ENCODE peak calls at places on chromosomes 3 and 15, in five cellular contexts. One of them, this sample, is unnamed.
A peak's percentile ranks its signal among the peaks of the same experiment; 100 is the strongest.

GRCh38 chr3:12273045-12273695 is 15.7 kb upstream of the PPARG start:
- DNase-seq in A673: no peak
- DNase-seq in heart left ventricle: no peak
- DNase-seq in tibial artery: no peak
- DNase-seq in NB4: no peak
- DNase-seq in this sample: no peak

GRCh38 chr15:89958107-89958805 is 42.9 kb upstream of the ZNF710 start:
- DNase-seq in A673: no peak
- DNase-seq in heart left ventricle: no peak
- DNase-seq in tibial artery: no peak
- DNase-seq in NB4: no peak
- DNase-seq in this sample: no peak

GRCh38 chr3:102206506-102207145 is 228.2 kb upstream of the ZPLD1 start:
- DNase-seq in A673: no peak
- DNase-seq in heart left ventricle: no peak
- DNase-seq in tibial artery: peak; percentile 94
- DNase-seq in NB4: no peak
- DNase-seq in this sample: peak; percentile 91

GRCh38 chr3:118629821-118630220 is 404.8 kb downstream of the IGSF11 start:
- DNase-seq in A673: no peak
- DNase-seq in heart left ventricle: no peak
- DNase-seq in tibial artery: no peak
- DNase-seq in NB4: no peak
- DNase-seq in this sample: no peak

GRCh38 chr3:188362405-188362831 is 208.5 kb downstream of the LPP start:
- DNase-seq in A673: no peak
- DNase-seq in heart left ventricle: no peak
- DNase-seq in tibial artery: no peak
- DNase-seq in NB4: no peak
- DNase-seq in this sample: peak; percentile 94

GRCh38 chr3:184540777-184541681 is 20.6 kb upstream of the EPHB3 start:
- DNase-seq in A673: peak; percentile 43
- DNase-seq in heart left ventricle: peak; percentile 72
- DNase-seq in tibial artery: peak; percentile 52
- DNase-seq in NB4: peak; percentile 61
- DNase-seq in this sample: peak; percentile 38

GRCh38 chr3:156668073-156668763 is 6.2 kb upstream of the TIPARP start:
- DNase-seq in A673: peak; percentile 41
- DNase-seq in heart left ventricle: no peak
- DNase-seq in tibial artery: no peak
- DNase-seq in NB4: peak; percentile 28
- DNase-seq in this sample: peak; percentile 94

GRCh38 chr3:11452988-11453847 is 181.0 kb downstream of the ATG7 start:
- DNase-seq in A673: peak; percentile 92
- DNase-seq in heart left ventricle: no peak
- DNase-seq in tibial artery: no peak
- DNase-seq in NB4: peak; percentile 54
- DNase-seq in this sample: peak; percentile 84

GRCh38 chr3:134974621-134975020 is 179.6 kb downstream of the EPHB1 start:
- DNase-seq in A673: no peak
- DNase-seq in heart left ventricle: no peak
- DNase-seq in tibial artery: no peak
- DNase-seq in NB4: no peak
- DNase-seq in this sample: peak; percentile 14

GRCh38 chr3:110352841-110353595 is 718.6 kb upstream of the NECTIN3 start:
- DNase-seq in A673: no peak
- DNase-seq in heart left ventricle: no peak
- DNase-seq in tibial artery: no peak
- DNase-seq in NB4: no peak
- DNase-seq in this sample: peak; percentile 18

GRCh38 chr3:127456471-127457093 is 134.0 kb downstream of the TPRA1 start:
- DNase-seq in A673: no peak
- DNase-seq in heart left ventricle: no peak
- DNase-seq in tibial artery: peak; percentile 19
- DNase-seq in NB4: no peak
- DNase-seq in this sample: peak; percentile 69

GRCh38 chr3:134373278-134373941 is 837 bp downstream of the AMOTL2 start:
- DNase-seq in A673: peak; percentile 81
- DNase-seq in heart left ventricle: peak; percentile 87
- DNase-seq in tibial artery: peak; percentile 87
- DNase-seq in NB4: no peak
- DNase-seq in this sample: peak; percentile 92

GRCh38 chr15:93476491-93477176 is 387.6 kb upstream of the RGMA start:
- DNase-seq in A673: no peak
- DNase-seq in heart left ventricle: no peak
- DNase-seq in tibial artery: no peak
- DNase-seq in NB4: no peak
- DNase-seq in this sample: no peak

GRCh38 chr3:41532976-41533375 is 333.7 kb downstream of the CTNNB1 start:
- DNase-seq in A673: no peak
- DNase-seq in heart left ventricle: no peak
- DNase-seq in tibial artery: no peak
- DNase-seq in NB4: no peak
- DNase-seq in this sample: no peak

GRCh38 chr3:150961949-150962348 is 10.6 kb downstream of the CLRN1 start:
- DNase-seq in A673: no peak
- DNase-seq in heart left ventricle: no peak
- DNase-seq in tibial artery: no peak
- DNase-seq in NB4: no peak
- DNase-seq in this sample: no peak

GRCh38 chr3:14352002-14352627 is 50.3 kb upstream of the SLC6A6 start:
- DNase-seq in A673: peak; percentile 87
- DNase-seq in heart left ventricle: no peak
- DNase-seq in tibial artery: no peak
- DNase-seq in NB4: peak; percentile 70
- DNase-seq in this sample: peak; percentile 29

GRCh38 chr3:123481722-123482457 is 33.0 kb upstream of the ADCY5 start:
- DNase-seq in A673: no peak
- DNase-seq in heart left ventricle: no peak
- DNase-seq in tibial artery: no peak
- DNase-seq in NB4: no peak
- DNase-seq in this sample: no peak

GRCh38 chr15:67335534-67336222 is 81.1 kb downstream of the IQCH start:
- DNase-seq in A673: no peak
- DNase-seq in heart left ventricle: no peak
- DNase-seq in tibial artery: no peak
- DNase-seq in NB4: no peak
- DNase-seq in this sample: no peak

GRCh38 chr3:124607163-124607562 is 123.1 kb upstream of the UMPS start:
- DNase-seq in A673: no peak
- DNase-seq in heart left ventricle: no peak
- DNase-seq in tibial artery: no peak
- DNase-seq in NB4: no peak
- DNase-seq in this sample: peak; percentile 87

GRCh38 chr3:13110678-13111116 is 37.5 kb upstream of the IQSEC1 start:
- DNase-seq in A673: no peak
- DNase-seq in heart left ventricle: no peak
- DNase-seq in tibial artery: no peak
- DNase-seq in NB4: no peak
- DNase-seq in this sample: no peak

GRCh38 chr3:116517308-116517707 is 72.0 kb upstream of the LSAMP start:
- DNase-seq in A673: peak; percentile 56
- DNase-seq in heart left ventricle: no peak
- DNase-seq in tibial artery: no peak
- DNase-seq in NB4: peak; percentile 11
- DNase-seq in this sample: peak; percentile 11

GRCh38 chr3:119849126-119849525 is 67.2 kb downstream of the NR1I2 start:
- DNase-seq in A673: no peak
- DNase-seq in heart left ventricle: no peak
- DNase-seq in tibial artery: no peak
- DNase-seq in NB4: no peak
- DNase-seq in this sample: no peak

GRCh38 chr3:39601241-39601640 is 133.8 kb downstream of the MOBP start:
- DNase-seq in A673: peak; percentile 1
- DNase-seq in heart left ventricle: no peak
- DNase-seq in tibial artery: no peak
- DNase-seq in NB4: no peak
- DNase-seq in this sample: no peak

GRCh38 chr3:124395584-124396340 is 334.5 kb upstream of the UMPS start:
- DNase-seq in A673: peak; percentile 70
- DNase-seq in heart left ventricle: peak; percentile 56
- DNase-seq in tibial artery: peak; percentile 73
- DNase-seq in NB4: no peak
- DNase-seq in this sample: peak; percentile 33

GRCh38 chr3:48997714-48998637 is 7.9 kb downstream of the P4HTM start:
- DNase-seq in A673: no peak
- DNase-seq in heart left ventricle: no peak
- DNase-seq in tibial artery: no peak
- DNase-seq in NB4: no peak
- DNase-seq in this sample: no peak

GRCh38 chr3:149085828-149086231 is 503 bp downstream of the HLTF start:
- DNase-seq in A673: peak; percentile 59
- DNase-seq in heart left ventricle: no peak
- DNase-seq in tibial artery: no peak
- DNase-seq in NB4: peak; percentile 66
- DNase-seq in this sample: peak; percentile 42

DNA sequence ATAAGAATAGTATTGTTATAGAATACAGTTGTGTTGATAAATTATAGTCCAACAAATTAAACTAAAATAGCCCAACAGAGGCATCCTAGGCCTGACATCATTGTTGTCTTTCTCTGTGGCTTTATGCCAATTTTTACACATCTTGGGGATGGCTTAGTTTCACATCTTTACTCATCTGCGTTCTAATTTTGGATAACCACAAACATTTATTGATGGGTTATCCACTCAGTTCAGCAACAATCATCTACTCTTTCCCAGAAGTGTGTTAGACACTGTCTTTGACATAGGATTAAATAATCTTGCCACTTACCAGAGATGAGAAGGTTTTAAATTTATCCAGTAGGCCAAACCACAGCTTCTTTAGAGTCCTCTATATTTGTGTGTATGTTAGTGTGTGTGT is 120.8 kb upstream of the PHLDB2 start:
- DNase-seq in A673: no peak
- DNase-seq in heart left ventricle: no peak
- DNase-seq in tibial artery: no peak
- DNase-seq in NB4: no peak
- DNase-seq in this sample: peak; percentile 59
- H3K4me3 ChIP-seq in A673: no peak overlapping the region
- H3K4me3 ChIP-seq in heart left ventricle: no peak overlapping the region
- H3K4me3 ChIP-seq in tibial artery: no peak overlapping the region
- H3K4me3 ChIP-seq in NB4: no peak overlapping the region
- H3K4me3 ChIP-seq in this sample: no peak overlapping the region

DNA sequence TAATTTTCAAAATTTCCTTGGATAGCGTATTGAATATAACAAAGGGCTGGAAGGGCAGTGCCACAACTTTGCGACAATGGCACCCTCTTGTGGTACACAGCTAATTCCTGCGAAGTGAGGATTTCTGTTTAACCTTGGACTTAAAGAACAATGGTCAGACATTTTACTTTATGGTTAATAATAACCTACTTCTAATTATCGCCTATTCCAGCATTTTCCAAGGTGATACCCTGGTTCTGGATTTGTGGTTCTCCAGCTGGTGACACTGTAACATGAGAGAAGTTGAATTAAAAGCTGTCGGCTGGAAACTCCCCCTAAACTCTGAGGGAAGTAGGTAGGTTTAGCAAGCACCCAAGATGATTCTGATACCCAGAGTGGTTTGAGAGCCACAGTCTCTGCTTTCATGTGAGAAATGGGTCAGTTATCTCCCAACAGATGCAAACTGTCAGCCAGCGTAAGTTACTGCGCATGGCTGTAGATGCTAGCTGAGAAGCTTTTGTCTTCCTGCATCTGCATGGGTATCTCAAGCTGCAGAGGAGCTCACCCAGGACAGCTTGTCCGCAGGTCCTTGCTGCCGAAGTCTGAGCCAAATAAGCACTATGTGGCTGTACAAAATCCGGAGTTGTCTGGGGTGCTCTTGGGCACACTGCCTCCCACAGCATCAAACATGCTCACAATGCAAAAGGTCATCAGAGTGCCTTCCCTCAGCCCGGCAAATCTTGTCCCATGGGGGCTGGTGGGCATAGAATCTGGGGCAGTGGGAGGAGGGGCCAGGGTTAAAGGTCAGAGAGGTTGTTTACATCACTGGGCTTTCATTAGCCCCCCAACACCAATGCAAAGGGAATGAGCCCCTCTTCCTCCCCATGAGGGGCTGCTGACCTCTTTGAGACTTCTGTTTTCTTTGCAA is 6.6 kb upstream of the CHSY1 start:
- DNase-seq in A673: peak; percentile 75
- DNase-seq in heart left ventricle: no peak
- DNase-seq in tibial artery: no peak
- DNase-seq in NB4: peak; percentile 83
- DNase-seq in this sample: peak; percentile 80
- TF ChIP-seq CTCF in A673: peak; percentile 96
- TF ChIP-seq CTCF in heart left ventricle: peak; percentile 83
- TF ChIP-seq CTCF in tibial artery: peak; percentile 87
- TF ChIP-seq CTCF in NB4: peak; percentile 93
- TF ChIP-seq CTCF in this sample: peak; percentile 90

DNA sequence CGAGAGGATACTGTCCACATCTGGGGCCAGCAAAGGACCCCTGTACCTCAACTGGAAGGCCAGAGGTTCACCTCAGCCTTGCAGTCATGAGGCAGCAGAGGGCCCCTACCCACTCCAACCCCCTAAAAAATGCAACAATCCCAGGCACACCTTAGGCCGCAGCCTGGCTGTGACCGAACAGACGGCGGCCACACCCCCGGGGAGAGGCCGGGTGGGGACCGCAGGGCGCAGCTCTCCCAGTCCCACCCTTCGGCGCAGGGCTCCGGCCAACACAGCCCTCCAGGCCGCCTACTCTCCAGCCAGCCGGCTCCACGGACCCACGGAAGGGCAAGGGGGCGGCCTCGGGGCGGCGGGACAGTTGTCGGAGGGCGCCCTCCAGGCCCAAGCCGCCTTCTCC is 457 bp upstream of the DNAJA4 start:
- DNase-seq in A673: no peak
- DNase-seq in heart left ventricle: no peak
- DNase-seq in tibial artery: no peak
- DNase-seq in NB4: no peak
- DNase-seq in this sample: no peak
- H3K4me3 ChIP-seq in A673: peak overlapping the region; percentile 48
- H3K4me3 ChIP-seq in heart left ventricle: no peak overlapping the region
- H3K4me3 ChIP-seq in tibial artery: peak overlapping the region; percentile 60
- H3K4me3 ChIP-seq in NB4: no peak overlapping the region
- H3K4me3 ChIP-seq in this sample: peak overlapping the region; percentile 9

DNA sequence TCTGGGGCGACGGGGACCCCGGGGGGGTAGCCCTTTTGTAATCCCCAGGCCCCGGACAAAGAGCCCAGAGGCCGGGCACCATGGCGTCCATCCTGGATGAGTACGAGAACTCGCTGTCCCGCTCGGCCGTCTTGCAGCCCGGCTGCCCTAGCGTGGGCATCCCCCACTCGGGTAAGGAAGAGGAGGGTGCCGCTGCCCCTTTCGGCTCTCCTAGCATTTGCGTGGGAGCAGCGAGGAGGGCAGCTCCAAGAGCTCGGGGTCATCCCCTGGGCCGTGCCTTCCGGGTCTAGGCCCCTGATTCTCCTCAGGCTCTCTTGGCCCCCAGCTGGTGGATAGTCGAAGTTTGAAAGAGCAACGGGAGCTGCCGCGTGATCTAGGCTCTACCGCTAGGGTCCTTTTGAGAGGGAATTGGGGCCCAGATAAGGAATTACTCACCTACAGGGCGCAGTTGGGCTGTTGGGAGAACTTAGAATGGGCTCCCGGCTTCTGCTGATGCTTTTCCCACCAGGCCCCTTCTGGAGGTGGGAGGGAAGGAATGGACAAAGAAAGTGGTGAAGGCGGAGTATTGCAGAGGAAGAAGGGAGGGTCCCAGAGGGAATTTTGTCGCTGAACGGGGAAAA is 549 bp downstream of the VPS18 start:
- DNase-seq in A673: peak; percentile 87
- DNase-seq in heart left ventricle: peak; percentile 72
- DNase-seq in tibial artery: peak; percentile 45
- DNase-seq in NB4: peak; percentile 87
- DNase-seq in this sample: peak; percentile 80
- TF ChIP-seq CTCF in A673: peak; percentile 47
- TF ChIP-seq CTCF in heart left ventricle: peak; percentile 27
- TF ChIP-seq CTCF in tibial artery: peak; percentile 31
- TF ChIP-seq CTCF in NB4: peak; percentile 57
- TF ChIP-seq CTCF in this sample: peak; percentile 55

GRCh38 chr3:128496602-128497304 is 3.8 kb upstream of the GATA2 start:
- DNase-seq in A673: no peak
- DNase-seq in heart left ventricle: no peak
- DNase-seq in tibial artery: no peak
- DNase-seq in NB4: no peak
- DNase-seq in this sample: peak; percentile 28
- H3K4me3 ChIP-seq in A673: peak overlapping the region; percentile 52
- H3K4me3 ChIP-seq in heart left ventricle: peak overlapping the region; percentile 25
- H3K4me3 ChIP-seq in tibial artery: no peak overlapping the region
- H3K4me3 ChIP-seq in NB4: no peak overlapping the region
- H3K4me3 ChIP-seq in this sample: no peak overlapping the region